ENCODE peak calls at places on chromosomes 7 and 10, in six cellular contexts. One of them, this sample, is unnamed.

GRCh38 chr10:78741541-78741940 is 327.2 kb upstream of the ZMIZ1 start:
- DNase-seq in neuronal stem cell: no peak
- DNase-seq in IMR-90: peak; percentile 66
- DNase-seq in H1: no peak
- DNase-seq in H9: no peak
- DNase-seq in mesenchymal stem cell: peak; percentile 71
- DNase-seq in this sample: no peak

GRCh38 chr7:85030893-85031292 is 156.0 kb downstream of the SEMA3D start:
- DNase-seq in neuronal stem cell: no peak
- DNase-seq in IMR-90: peak; percentile 79
- DNase-seq in H1: no peak
- DNase-seq in H9: no peak
- DNase-seq in mesenchymal stem cell: peak; percentile 61
- DNase-seq in this sample: peak; percentile 62

GRCh38 chr7:13829914-13830603 is 159.4 kb downstream of the ETV1 start:
- DNase-seq in neuronal stem cell: no peak
- DNase-seq in IMR-90: peak; percentile 91
- DNase-seq in H1: no peak
- DNase-seq in H9: no peak
- DNase-seq in mesenchymal stem cell: peak; percentile 79
- DNase-seq in this sample: no peak

GRCh38 chr10:62582804-62583208 is 208.6 kb downstream of the ZNF365 start:
- DNase-seq in neuronal stem cell: no peak
- DNase-seq in IMR-90: peak; percentile 98
- DNase-seq in H1: no peak
- DNase-seq in H9: no peak
- DNase-seq in mesenchymal stem cell: peak; percentile 89
- DNase-seq in this sample: no peak

GRCh38 chr7:87506243-87507180 is 31.0 kb upstream of the ABCB4 start:
- DNase-seq in neuronal stem cell: no peak
- DNase-seq in IMR-90: peak; percentile 43
- DNase-seq in H1: no peak
- DNase-seq in H9: no peak
- DNase-seq in mesenchymal stem cell: peak; percentile 27
- DNase-seq in this sample: no peak

GRCh38 chr7:38679419-38679818 is 48.2 kb upstream of the AMPH start:
- DNase-seq in neuronal stem cell: no peak
- DNase-seq in IMR-90: peak; percentile 43
- DNase-seq in H1: no peak
- DNase-seq in H9: no peak
- DNase-seq in mesenchymal stem cell: no peak
- DNase-seq in this sample: no peak

GRCh38 chr10:22670796-22671195 is 43.6 kb downstream of the PIP4K2A start:
- DNase-seq in neuronal stem cell: no peak
- DNase-seq in IMR-90: peak; percentile 33
- DNase-seq in H1: no peak
- DNase-seq in H9: no peak
- DNase-seq in mesenchymal stem cell: no peak
- DNase-seq in this sample: no peak

GRCh38 chr10:42753126-42753506 is 29.5 kb upstream of the BMS1 start:
- DNase-seq in neuronal stem cell: peak; percentile 67
- DNase-seq in IMR-90: peak; percentile 55
- DNase-seq in H1: peak; percentile 47
- DNase-seq in H9: peak; percentile 92
- DNase-seq in mesenchymal stem cell: peak; percentile 78
- DNase-seq in this sample: peak; percentile 90

GRCh38 chr10:97683556-97684357 is 3.3 kb downstream of the AVPI1 start:
- DNase-seq in neuronal stem cell: no peak
- DNase-seq in IMR-90: peak; percentile 70
- DNase-seq in H1: no peak
- DNase-seq in H9: peak; percentile 49
- DNase-seq in mesenchymal stem cell: peak; percentile 60
- DNase-seq in this sample: peak; percentile 65

GRCh38 chr7:11428877-11429617 is 403.0 kb downstream of the THSD7A start:
- DNase-seq in neuronal stem cell: no peak
- DNase-seq in IMR-90: no peak
- DNase-seq in H1: no peak
- DNase-seq in H9: peak; percentile 34
- DNase-seq in mesenchymal stem cell: no peak
- DNase-seq in this sample: peak; percentile 26

GRCh38 chr10:35949820-35950219 is 307.7 kb upstream of the FZD8 start:
- DNase-seq in neuronal stem cell: peak; percentile 90
- DNase-seq in IMR-90: no peak
- DNase-seq in H1: peak; percentile 7
- DNase-seq in H9: no peak
- DNase-seq in mesenchymal stem cell: no peak
- DNase-seq in this sample: peak; percentile 47

GRCh38 chr7:85749715-85750453 is 563.0 kb upstream of the SEMA3D start:
- DNase-seq in neuronal stem cell: no peak
- DNase-seq in IMR-90: no peak
- DNase-seq in H1: no peak
- DNase-seq in H9: peak; percentile 74
- DNase-seq in mesenchymal stem cell: no peak
- DNase-seq in this sample: peak; percentile 79

GRCh38 chr7:10257438-10257837 is 716.2 kb upstream of the PHF14 start:
- DNase-seq in neuronal stem cell: no peak
- DNase-seq in IMR-90: no peak
- DNase-seq in H1: no peak
- DNase-seq in H9: no peak
- DNase-seq in mesenchymal stem cell: no peak
- DNase-seq in this sample: no peak

GRCh38 chr7:4621401-4621800 is 60.7 kb upstream of the FOXK1 start:
- DNase-seq in neuronal stem cell: no peak
- DNase-seq in IMR-90: no peak
- DNase-seq in H1: no peak
- DNase-seq in H9: no peak
- DNase-seq in mesenchymal stem cell: no peak
- DNase-seq in this sample: no peak

GRCh38 chr10:103929396-103929921 is 11.5 kb upstream of the STN1 start:
- DNase-seq in neuronal stem cell: no peak
- DNase-seq in IMR-90: no peak
- DNase-seq in H1: no peak
- DNase-seq in H9: no peak
- DNase-seq in mesenchymal stem cell: no peak
- DNase-seq in this sample: peak; percentile 74

GRCh38 chr10:89163265-89163995 is 43.7 kb downstream of the CH25H start:
- DNase-seq in neuronal stem cell: no peak
- DNase-seq in IMR-90: no peak
- DNase-seq in H1: no peak
- DNase-seq in H9: no peak
- DNase-seq in mesenchymal stem cell: no peak
- DNase-seq in this sample: no peak

GRCh38 chr7:69677054-69677847 is 79.0 kb downstream of the AUTS2 start:
- DNase-seq in neuronal stem cell: no peak
- DNase-seq in IMR-90: no peak
- DNase-seq in H1: no peak
- DNase-seq in H9: no peak
- DNase-seq in mesenchymal stem cell: no peak
- DNase-seq in this sample: peak; percentile 46

GRCh38 chr7:87926581-87927461 is 7.2 kb upstream of the ADAM22 start:
- DNase-seq in neuronal stem cell: no peak
- DNase-seq in IMR-90: no peak
- DNase-seq in H1: peak; percentile 44
- DNase-seq in H9: peak; percentile 92
- DNase-seq in mesenchymal stem cell: peak; percentile 22
- DNase-seq in this sample: peak; percentile 94

GRCh38 chr7:108973075-108973474 is 403.4 kb downstream of the DNAJB9 start:
- DNase-seq in neuronal stem cell: no peak
- DNase-seq in IMR-90: no peak
- DNase-seq in H1: no peak
- DNase-seq in H9: no peak
- DNase-seq in mesenchymal stem cell: no peak
- DNase-seq in this sample: peak; percentile 55

GRCh38 chr7:130490287-130490686 is 1.6 kb upstream of the MEST start:
- DNase-seq in neuronal stem cell: peak; percentile 79
- DNase-seq in IMR-90: no peak
- DNase-seq in H1: no peak
- DNase-seq in H9: peak; percentile 47
- DNase-seq in mesenchymal stem cell: peak; percentile 30
- DNase-seq in this sample: peak; percentile 64

GRCh38 chr7:46282155-46282554 is 361.1 kb upstream of the IGFBP3 start:
- DNase-seq in neuronal stem cell: peak; percentile 64
- DNase-seq in IMR-90: no peak
- DNase-seq in H1: peak; percentile 21
- DNase-seq in H9: no peak
- DNase-seq in mesenchymal stem cell: no peak
- DNase-seq in this sample: peak; percentile 16

GRCh38 chr7:46281071-46281470 is 360.0 kb upstream of the IGFBP3 start:
- DNase-seq in neuronal stem cell: no peak
- DNase-seq in IMR-90: no peak
- DNase-seq in H1: no peak
- DNase-seq in H9: no peak
- DNase-seq in mesenchymal stem cell: no peak
- DNase-seq in this sample: no peak

GRCh38 chr7:46283852-46284251 is 362.8 kb upstream of the IGFBP3 start:
- DNase-seq in neuronal stem cell: no peak
- DNase-seq in IMR-90: no peak
- DNase-seq in H1: no peak
- DNase-seq in H9: no peak
- DNase-seq in mesenchymal stem cell: no peak
- DNase-seq in this sample: no peak

GRCh38 chr7:46279290-46279689 is 358.2 kb upstream of the IGFBP3 start:
- DNase-seq in neuronal stem cell: no peak
- DNase-seq in IMR-90: no peak
- DNase-seq in H1: no peak
- DNase-seq in H9: no peak
- DNase-seq in mesenchymal stem cell: no peak
- DNase-seq in this sample: no peak
- H2BK5ac ChIP-seq in neuronal stem cell: no peak overlapping the region
- H2BK5ac ChIP-seq in IMR-90: no peak overlapping the region
- H2BK5ac ChIP-seq in H1: no peak overlapping the region
- H2BK5ac ChIP-seq in H9: no peak overlapping the region
- H2BK5ac ChIP-seq in mesenchymal stem cell: no peak overlapping the region
- H2BK5ac ChIP-seq in this sample: no peak overlapping the region

GRCh38 chr7:100812729-100813128 is 14.6 kb downstream of the EPHB4 start:
- DNase-seq in neuronal stem cell: no peak
- DNase-seq in IMR-90: no peak
- DNase-seq in H1: no peak
- DNase-seq in H9: no peak
- DNase-seq in mesenchymal stem cell: no peak
- DNase-seq in this sample: no peak
- H3K27me3 ChIP-seq in neuronal stem cell: no peaks in the 10 kb centered on the region
- H3K27me3 ChIP-seq in IMR-90: no peaks in the 10 kb centered on the region
- H3K27me3 ChIP-seq in H1: no peaks in the 10 kb centered on the region
- H3K27me3 ChIP-seq in H9: no peaks in the 10 kb centered on the region
- H3K27me3 ChIP-seq in mesenchymal stem cell: no peaks in the 10 kb centered on the region
- H3K27me3 ChIP-seq in this sample: no peaks in the 10 kb centered on the region

GRCh38 chr7:138559448-138559847 is 99.4 kb downstream of the TRIM24 start:
- DNase-seq in neuronal stem cell: no peak
- DNase-seq in IMR-90: no peak
- DNase-seq in H1: no peak
- DNase-seq in H9: no peak
- DNase-seq in mesenchymal stem cell: no peak
- DNase-seq in this sample: no peak

GRCh38 chr7:138565071-138565450 is 105.0 kb downstream of the TRIM24 start:
- DNase-seq in neuronal stem cell: no peak
- DNase-seq in IMR-90: no peak
- DNase-seq in H1: no peak
- DNase-seq in H9: no peak
- DNase-seq in mesenchymal stem cell: no peak
- DNase-seq in this sample: peak; percentile 6

GRCh38 chr7:138565451-138566114 is 105.5 kb downstream of the TRIM24 start:
- DNase-seq in neuronal stem cell: no peak
- DNase-seq in IMR-90: peak; percentile 78
- DNase-seq in H1: no peak
- DNase-seq in H9: peak; percentile 41
- DNase-seq in mesenchymal stem cell: peak; percentile 36
- DNase-seq in this sample: peak; percentile 82

GRCh38 chr7:138564365-138564764 is 104.3 kb downstream of the TRIM24 start:
- DNase-seq in neuronal stem cell: no peak
- DNase-seq in IMR-90: no peak
- DNase-seq in H1: no peak
- DNase-seq in H9: no peak
- DNase-seq in mesenchymal stem cell: peak; percentile 10
- DNase-seq in this sample: peak; percentile 8

GRCh38 chr7:138563808-138564207 is 103.7 kb downstream of the TRIM24 start:
- DNase-seq in neuronal stem cell: no peak
- DNase-seq in IMR-90: no peak
- DNase-seq in H1: no peak
- DNase-seq in H9: no peak
- DNase-seq in mesenchymal stem cell: no peak
- DNase-seq in this sample: no peak
- H2BK5ac ChIP-seq in neuronal stem cell: no peak overlapping the region
- H2BK5ac ChIP-seq in IMR-90: no peak overlapping the region
- H2BK5ac ChIP-seq in H1: no peak overlapping the region
- H2BK5ac ChIP-seq in H9: no peak overlapping the region
- H2BK5ac ChIP-seq in mesenchymal stem cell: no peak overlapping the region
- H2BK5ac ChIP-seq in this sample: no peak overlapping the region

GRCh38 chr10:102410427-102411073 is 8.0 kb downstream of the PSD start:
- DNase-seq in neuronal stem cell: no peak
- DNase-seq in IMR-90: no peak
- DNase-seq in H1: no peak
- DNase-seq in H9: peak; percentile 64
- DNase-seq in mesenchymal stem cell: peak; percentile 47
- DNase-seq in this sample: no peak
- H3K27me3 ChIP-seq in neuronal stem cell: peaks cover 22% of the 10 kb centered on the region
- H3K27me3 ChIP-seq in IMR-90: peaks cover 64% of the 10 kb centered on the region
- H3K27me3 ChIP-seq in H1: peaks cover 50% of the 10 kb centered on the region
- H3K27me3 ChIP-seq in H9: peaks cover 27% of the 10 kb centered on the region
- H3K27me3 ChIP-seq in mesenchymal stem cell: peaks cover 91% of the 10 kb centered on the region
- H3K27me3 ChIP-seq in this sample: peaks cover 32% of the 10 kb centered on the region

GRCh38 chr7:149784251-149784608 is 10.8 kb upstream of the ZNF467 start:
- DNase-seq in neuronal stem cell: no peak
- DNase-seq in IMR-90: no peak
- DNase-seq in H1: no peak
- DNase-seq in H9: no peak
- DNase-seq in mesenchymal stem cell: no peak
- DNase-seq in this sample: no peak
- H2BK5ac ChIP-seq in neuronal stem cell: peak overlapping the region; percentile 42
- H2BK5ac ChIP-seq in IMR-90: no peak overlapping the region
- H2BK5ac ChIP-seq in H1: no peak overlapping the region
- H2BK5ac ChIP-seq in H9: no peak overlapping the region
- H2BK5ac ChIP-seq in mesenchymal stem cell: no peak overlapping the region
- H2BK5ac ChIP-seq in this sample: no peak overlapping the region

GRCh38 chr7:46775020-46775419 is 806.9 kb downstream of the TNS3 start:
- DNase-seq in neuronal stem cell: no peak
- DNase-seq in IMR-90: no peak
- DNase-seq in H1: no peak
- DNase-seq in H9: no peak
- DNase-seq in mesenchymal stem cell: no peak
- DNase-seq in this sample: no peak
- H3K27me3 ChIP-seq in neuronal stem cell: no peaks in the 10 kb centered on the region
- H3K27me3 ChIP-seq in IMR-90: no peaks in the 10 kb centered on the region
- H3K27me3 ChIP-seq in H1: no peaks in the 10 kb centered on the region
- H3K27me3 ChIP-seq in H9: no peaks in the 10 kb centered on the region
- H3K27me3 ChIP-seq in mesenchymal stem cell: no peaks in the 10 kb centered on the region
- H3K27me3 ChIP-seq in this sample: no peaks in the 10 kb centered on the region